ENCODE peak calls at places on chromosomes 4 and X, in nine cellular contexts. Y is left ventricle myocardium inferior; T is breast epithelium; I is lung; D is pancreas; C is adrenal gland; L is CD4-positive, alpha-beta T cell; E is effector memory CD4-positive, alpha-beta T cell; M is colonic mucosa. W is an unnamed sample.

GRCh38 chr4:123535037-123535748 is 138.6 kb downstream of the SPRY1 start:
- DNase-seq in D (no peak), T (no peak), L (no peak), E (no peak), Y (no peak), C (no peak), M (no peak), I (no peak), W (no peak)

GRCh38 chr4:23981328-23981727 is 91.5 kb upstream of the PPARGC1A start:
- DNase-seq in C (no peak), T (no peak), E (no peak), L (no peak), Y (no peak), D (no peak), I (no peak), M (no peak), W (no peak)

GRCh38 chrX:6227445-6227820 is 1.2 kb downstream of the NLGN4X start:
- DNase-seq in E (no peak), L (no peak), C (no peak), M (no peak), I (no peak), T (no peak), Y (no peak), D (no peak), W (peak)

GRCh38 chrX:69178592-69178991 is 13.3 kb upstream of the PJA1 start:
- DNase-seq in I (no peak), Y (no peak), T (no peak), C (no peak), L (no peak), E (no peak), D (no peak), M (no peak), W (no peak)

GRCh38 chr4:41124916-41125548 is 89.3 kb downstream of the APBB2 start:
- DNase-seq in Y (no peak), E (no peak), T (no peak), C (no peak), M (no peak), I (peak), L (no peak), D (no peak), W (no peak)

GRCh38 chr4:87974856-87975462 is 555 bp upstream of the SPP1 start:
- DNase-seq in T (no peak), Y (no peak), C (no peak), L (no peak), I (no peak), D (peak), E (no peak), M (no peak), W (peak)

GRCh38 chrX:54492340-54492739 is 3.7 kb downstream of the FGD1 start:
- DNase-seq in C (peak), I (no peak), T (no peak), E (no peak), L (no peak), D (no peak), Y (no peak), M (no peak), W (no peak)

GRCh38 chrX:149490100-149490499 is 15.0 kb downstream of the IDS start:
- DNase-seq in E (no peak), I (no peak), L (no peak), D (no peak), C (no peak), Y (no peak), M (no peak), T (no peak), W (no peak)

GRCh38 chrX:136176399-136176825 is 29.1 kb downstream of the FHL1 start:
- DNase-seq in T (no peak), D (no peak), M (no peak), I (no peak), E (no peak), L (no peak), C (peak), Y (no peak), W (no peak)

GRCh38 chr4:128866281-128866680 is 56.8 kb downstream of the JADE1 start:
- DNase-seq in Y (no peak), D (no peak), C (no peak), I (no peak), E (no peak), L (no peak), T (no peak), M (no peak), W (no peak)

DNA sequence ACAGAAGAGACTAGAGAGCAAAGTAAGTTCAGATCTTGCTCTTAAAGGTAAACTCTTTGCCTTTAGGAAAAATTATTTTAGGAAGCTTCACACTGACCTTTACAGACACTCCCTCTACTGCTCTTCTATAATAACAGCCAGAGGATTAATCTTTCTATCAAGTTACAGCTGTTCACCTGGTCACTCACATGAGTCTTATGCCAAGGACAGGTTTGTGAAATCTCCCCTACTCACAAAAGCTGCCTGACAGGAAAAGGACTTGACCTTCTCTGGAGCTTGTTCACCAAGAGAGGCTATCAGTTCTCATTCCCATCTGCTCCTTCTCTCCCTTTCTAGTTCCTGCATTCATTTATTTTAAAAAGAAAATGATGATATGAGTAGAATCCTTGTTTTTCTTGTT is 117.3 kb downstream of the C4orf51 start:
- DNase-seq in D (no peak), T (no peak), Y (no peak), I (no peak), C (no peak), M (no peak), L (no peak), E (no peak), W (no peak)
- H3K27ac ChIP-seq in D (no peak), T (no peak), Y (no peak), I (no peak), C (no peak), M (no peak), L (no peak), E (no peak), W (no peak)

DNA sequence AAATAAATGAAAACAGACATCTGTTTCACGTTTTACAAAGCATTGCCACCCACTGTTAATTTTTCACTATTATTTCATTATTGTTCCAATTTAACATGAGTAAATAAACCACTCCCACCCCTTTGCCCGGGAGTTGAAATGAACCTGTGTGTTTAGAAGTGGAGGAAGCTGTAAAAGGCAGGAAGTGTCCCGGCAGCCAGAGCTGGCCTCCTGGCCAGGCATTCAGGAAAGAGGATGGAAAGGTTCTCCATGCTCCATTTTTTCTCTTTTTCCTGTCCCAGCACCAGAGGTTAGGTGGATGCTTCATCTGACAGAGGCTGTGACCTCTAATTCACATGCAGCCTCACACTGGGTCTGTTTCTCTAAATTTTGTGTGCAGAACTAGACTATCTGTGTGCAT is 55.5 kb upstream of the LNX1 start:
- DNase-seq in Y (no peak), D (no peak), E (no peak), I (no peak), L (no peak), T (no peak), M (peak), C (peak), W (no peak)
- H3K27ac ChIP-seq in Y (peak), D (peak), E (no peak), I (no peak), L (no peak), T (peak), M (peak), C (no peak), W (no peak)

GRCh38 chrX:22097295-22097694 is 65.2 kb downstream of the PHEX start:
- DNase-seq in L (no peak), M (no peak), Y (no peak), T (no peak), C (no peak), D (no peak), I (no peak), E (no peak), W (no peak)
- H3K27ac ChIP-seq in L (no peak), M (no peak), Y (no peak), T (no peak), C (no peak), D (no peak), I (no peak), E (no peak), W (no peak)

DNA sequence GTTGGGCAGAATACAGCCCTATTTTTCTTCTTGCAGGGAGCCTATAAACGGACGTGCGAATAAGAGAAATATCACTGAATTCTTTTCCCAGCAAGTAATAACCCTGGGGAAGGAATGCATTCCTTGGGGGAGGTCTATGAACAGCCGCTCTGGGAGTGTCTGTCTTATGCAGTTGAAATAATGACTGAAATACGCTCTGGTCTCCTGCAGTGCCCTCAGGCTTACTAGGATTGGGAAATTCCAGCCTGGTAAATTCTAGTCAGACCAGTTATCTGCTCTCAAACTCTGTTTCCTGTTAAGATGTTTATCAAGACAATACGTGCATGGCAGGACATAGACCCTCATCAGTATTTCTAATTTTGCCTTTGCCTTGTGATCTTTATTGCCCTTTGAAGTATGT is 72.1 kb upstream of the FAM241A start:
- DNase-seq in L (no peak), I (no peak), E (no peak), T (no peak), Y (no peak), C (no peak), M (no peak), D (no peak), W (no peak)
- H3K27ac ChIP-seq in L (no peak), I (no peak), E (no peak), T (no peak), Y (no peak), C (no peak), M (no peak), D (no peak), W (no peak)

GRCh38 chr4:56999751-57000150 is 21.1 kb downstream of the POLR2B start:
- DNase-seq in I (no peak), L (no peak), T (no peak), M (no peak), Y (no peak), C (no peak), D (no peak), E (no peak), W (no peak)

GRCh38 chr4:56990109-56990508 is 11.4 kb downstream of the POLR2B start:
- DNase-seq in I (no peak), D (no peak), Y (no peak), M (no peak), L (no peak), E (no peak), T (no peak), C (no peak), W (no peak)

DNA sequence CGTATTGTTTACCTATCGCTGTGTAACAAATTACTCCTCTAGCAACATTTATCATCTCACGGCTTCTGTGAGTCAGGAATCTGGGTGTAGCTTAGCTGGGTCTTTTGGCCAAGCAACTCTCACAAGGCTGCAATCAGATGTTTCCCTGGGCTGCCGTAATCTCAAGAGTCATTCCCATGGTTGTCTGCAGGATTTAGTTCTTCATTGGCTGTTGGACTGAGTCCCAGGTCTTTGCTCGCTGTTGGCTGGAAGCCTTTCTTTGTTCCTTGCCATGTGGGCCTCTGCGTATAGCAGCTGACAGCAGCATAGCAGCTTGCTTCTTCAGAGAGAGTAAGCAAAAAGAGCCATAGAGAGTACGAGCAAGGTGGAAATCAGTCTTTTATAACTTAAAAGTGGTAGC is 16.8 kb downstream of the POLR2B start:
- DNase-seq in C (peak), M (peak), T (peak), I (peak), L (no peak), E (no peak), D (no peak), Y (peak), W (no peak)
- H3K27ac ChIP-seq in C (no peak), M (no peak), T (peak), I (no peak), L (no peak), E (no peak), D (no peak), Y (peak), W (no peak)

GRCh38 chr4:56704074-56704473 is 23.0 kb upstream of the HOPX start:
- DNase-seq in T (no peak), M (no peak), Y (no peak), D (no peak), E (no peak), C (no peak), L (no peak), I (no peak), W (no peak)
- H3K27ac ChIP-seq in T (peak), M (no peak), Y (no peak), D (no peak), E (no peak), C (no peak), L (no peak), I (no peak), W (peak)

W was measured in spleen.